ENCODE peak calls at places on chromosomes 2 and 18, in six cellular contexts. R is neural progenitor cell; U is BE2C; E is WTC11; C is astrocyte of the spinal cord; N is CD8-positive, alpha-beta T cell. X is an unnamed sample.

GRCh38 chr18:13574355-13574754 is 152.0 kb downstream of the FAM210A start:
- DNase-seq in R (no peak), E (no peak), U (no peak), C (no peak), N (no peak), X (no peak)

GRCh38 chr2:220795705-220796104 is 776.4 kb downstream of the EPHA4 start:
- DNase-seq in R (no peak), C (no peak), U (no peak), N (no peak), E (no peak), X (no peak)

GRCh38 chr18:58892536-58892935 is 27.9 kb downstream of the ZNF532 start:
- DNase-seq in N (no peak), E (no peak), R (no peak), C (no peak), U (no peak), X (no peak)

GRCh38 chr2:98509542-98510321 is 65.1 kb downstream of the INPP4A start:
- DNase-seq in R (no peak), C (no peak), U (no peak), N (no peak), E (no peak), X (no peak)

GRCh38 chr2:144510206-144510991 is 9.5 kb downstream of the ZEB2 start:
- DNase-seq in N (no peak), R (peak; percentile 86), C (peak; percentile 85), E (peak; percentile 46), U (no peak), X (no peak)

GRCh38 chr2:212713681-212714080 is 175.1 kb upstream of the ERBB4 start:
- DNase-seq in R (no peak), N (no peak), E (no peak), C (no peak), U (no peak), X (no peak)

GRCh38 chr18:72675394-72675793 is 131.3 kb upstream of the CBLN2 start:
- DNase-seq in N (no peak), U (no peak), E (no peak), C (no peak), R (peak; percentile 44), X (no peak)

GRCh38 chr2:126506786-126507185 is 149.2 kb upstream of the GYPC start:
- DNase-seq in E (no peak), U (no peak), C (no peak), R (no peak), N (no peak), X (no peak)

GRCh38 chr2:127844973-127845372 is 13.0 kb downstream of the POLR2D start:
- DNase-seq in U (no peak), C (no peak), R (no peak), N (no peak), E (no peak), X (no peak)

GRCh38 chr2:49255325-49256023 is 101.2 kb upstream of the FSHR start:
- DNase-seq in C (no peak), E (no peak), R (no peak), N (no peak), U (peak; percentile 12), X (no peak)
- TF ChIP-seq CTCF in C (no peak), E (no peak), R (no peak), N (no peak), U (peak; percentile 18), X (no peak)

DNA sequence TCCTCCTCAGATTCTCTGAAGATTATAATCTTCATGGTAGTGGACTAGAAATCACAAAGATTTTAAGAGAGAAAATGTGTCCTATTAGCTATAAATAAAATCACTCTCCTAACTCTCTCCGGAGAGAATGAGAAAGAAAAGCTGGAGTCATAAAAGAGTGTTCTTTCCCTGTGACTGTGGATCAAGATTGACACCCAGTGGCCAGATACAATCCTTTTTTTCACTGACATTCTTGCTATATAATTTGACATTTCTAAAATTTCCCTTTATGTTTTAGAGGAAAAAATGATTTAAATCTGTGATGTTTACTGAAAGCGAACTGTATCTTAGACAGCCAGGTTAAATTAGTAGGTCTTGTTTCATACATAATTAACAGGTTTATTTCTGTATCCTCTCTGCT is 35.4 kb upstream of the LRP2 start:
- DNase-seq in U (no peak), R (peak; percentile 8), E (no peak), N (no peak), C (no peak), X (no peak)
- TF ChIP-seq CTCF in U (peak; percentile 5), R (peak; percentile 58), E (no peak), N (no peak), C (no peak), X (peak; percentile 52)

DNA sequence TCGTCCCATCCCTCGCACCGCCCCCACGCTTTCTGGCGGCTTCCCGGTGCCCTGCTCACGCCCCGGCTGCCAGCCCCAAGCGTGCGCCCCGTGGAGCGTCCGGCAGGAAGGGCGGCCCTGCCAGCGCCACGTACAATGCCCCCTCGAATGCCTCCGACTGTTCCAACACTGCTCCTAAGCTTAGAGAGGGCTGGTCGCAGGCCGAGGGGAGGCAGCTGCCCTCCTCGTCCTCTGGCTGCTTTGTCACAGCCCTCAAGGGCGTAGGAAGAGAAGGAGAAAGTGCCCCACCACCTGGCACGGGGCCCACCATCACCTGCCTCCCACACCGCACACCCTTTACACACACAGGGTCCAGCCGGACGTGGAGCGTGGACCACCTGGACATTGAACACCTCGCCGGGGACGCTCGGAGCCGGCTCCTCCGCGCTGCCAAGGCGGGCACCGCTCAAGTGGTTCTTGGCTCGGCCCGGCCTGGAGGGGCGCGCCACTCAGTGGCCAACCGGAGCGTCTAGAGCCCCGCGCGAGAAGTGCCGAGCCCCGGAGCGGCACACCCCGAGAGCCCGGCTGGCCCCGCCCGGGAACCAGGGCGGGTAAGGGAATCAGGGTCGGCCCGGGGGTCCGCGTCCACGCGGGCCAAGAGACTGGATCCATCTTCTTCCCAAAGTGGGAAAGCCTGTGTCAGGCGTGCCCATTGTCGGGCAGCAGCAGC is 830 bp downstream of the DNER start:
- DNase-seq in E (peak; percentile 68), U (peak; percentile 29), N (no peak), C (peak; percentile 58), R (peak; percentile 78), X (peak; percentile 25)
- TF ChIP-seq CTCF in E (no peak), U (no peak), N (no peak), C (peak; percentile 6), R (peak; percentile 47), X (peak; percentile 23)

GRCh38 chr2:54845514-54845913 is 122.1 kb downstream of the EML6 start:
- DNase-seq in R (no peak), N (no peak), E (no peak), U (no peak), C (peak; percentile 48), X (no peak)
- TF ChIP-seq CTCF in R (no peak), N (no peak), E (no peak), U (no peak), C (no peak), X (no peak)

GRCh38 chr2:191572319-191572718 is 105.6 kb upstream of the NABP1 start:
- DNase-seq in C (no peak), R (no peak), E (no peak), N (no peak), U (no peak), X (no peak)

GRCh38 chr2:191571163-191571769 is 106.7 kb upstream of the NABP1 start:
- DNase-seq in N (no peak), E (no peak), R (peak; percentile 48), C (peak; percentile 70), U (no peak), X (no peak)

GRCh38 chr2:191566347-191566746 is 111.6 kb upstream of the NABP1 start:
- DNase-seq in E (peak; percentile 86), N (peak; percentile 46), U (peak; percentile 82), C (peak; percentile 49), R (peak; percentile 82), X (peak; percentile 50)

GRCh38 chr2:191567229-191567628 is 110.7 kb upstream of the NABP1 start:
- DNase-seq in E (no peak), N (no peak), R (no peak), U (no peak), C (no peak), X (no peak)

GRCh38 chr2:191569025-191569424 is 108.9 kb upstream of the NABP1 start:
- DNase-seq in R (peak; percentile 24), U (no peak), C (no peak), E (no peak), N (no peak), X (no peak)
- TF ChIP-seq CTCF in R (no peak), U (no peak), C (no peak), E (no peak), N (no peak), X (no peak)

DNA sequence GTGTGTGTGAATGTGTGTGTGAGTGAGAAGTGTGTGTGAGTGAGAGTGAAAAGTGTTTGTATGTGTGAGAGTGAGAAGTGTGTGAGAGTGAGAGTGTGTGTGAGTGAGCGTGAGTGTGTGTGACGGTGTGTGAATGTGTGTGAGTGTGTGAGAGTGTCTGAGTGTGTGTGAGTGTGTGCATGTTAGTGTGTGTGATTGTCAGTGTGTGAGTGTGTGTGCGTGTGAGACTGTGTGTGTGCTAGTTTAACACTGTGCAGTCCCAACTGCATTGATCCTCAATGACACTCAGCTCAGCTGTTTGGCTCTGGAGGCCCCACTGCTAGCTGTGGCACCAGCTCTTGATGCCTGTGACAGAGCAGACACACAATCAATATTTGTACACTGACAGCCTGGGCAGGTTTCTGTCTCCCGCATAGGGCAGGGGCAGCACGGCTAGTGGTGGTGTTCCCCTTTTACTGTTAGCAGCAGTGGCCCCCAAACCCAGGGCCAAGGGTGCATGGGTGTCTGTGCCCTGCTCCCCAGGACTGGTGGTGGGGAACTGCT is 135.0 kb downstream of the INHBB start:
- DNase-seq in U (no peak), C (no peak), R (no peak), E (no peak), N (no peak), X (no peak)
- TF ChIP-seq CTCF in U (no peak), C (no peak), R (no peak), E (no peak), N (no peak), X (no peak)